ENCODE peak calls at places on chromosomes 3 and 15, in eight cellular contexts. W is colonic mucosa; Y is aorta; H is lung; N is OCI-LY7; I is HCT116; E is CD4-positive, alpha-beta memory T cell; K is PC-3. A is an unnamed sample. For H3K4me1, the result is how much of the 10 kb centered on the place peaks cover.

GRCh38 chr15:39833515-39833981 is 50.9 kb upstream of the FSIP1 start:
- DNase-seq in W (no peak), Y (no peak), H (no peak), N (no peak), I (no peak), E (no peak), K (peak), A (no peak)

GRCh38 chr3:59774613-59775012 is 724.8 kb upstream of the CFAP20DC start:
- DNase-seq in W (no peak), Y (no peak), H (no peak), N (no peak), I (no peak), E (no peak), K (peak), A (no peak)

GRCh38 chr15:84766461-84767005 is 18.1 kb downstream of the ZNF592 start:
- DNase-seq in W (no peak), Y (no peak), H (no peak), N (no peak), I (no peak), E (no peak), K (peak), A (no peak)

GRCh38 chr3:81214626-81215025 is 546.8 kb downstream of the GBE1 start:
- DNase-seq in W (no peak), Y (no peak), H (no peak), N (no peak), I (no peak), E (no peak), K (peak), A (no peak)

GRCh38 chr3:37227870-37228549 is 53.6 kb upstream of the LRRFIP2 start:
- DNase-seq in W (no peak), Y (no peak), H (no peak), N (no peak), I (no peak), E (no peak), K (no peak), A (no peak)

GRCh38 chr3:185402561-185402960 is 39.6 kb downstream of the MAP3K13 start:
- DNase-seq in W (no peak), Y (no peak), H (no peak), N (no peak), I (no peak), E (no peak), K (no peak), A (no peak)

GRCh38 chr15:75366163-75366562 is 2.2 kb downstream of the MAN2C1 start:
- DNase-seq in W (no peak), Y (no peak), H (no peak), N (no peak), I (no peak), E (no peak), K (no peak), A (no peak)

GRCh38 chr3:119356646-119357045 is 62.5 kb downstream of the ARHGAP31 start:
- DNase-seq in W (no peak), Y (no peak), H (no peak), N (no peak), I (no peak), E (no peak), K (no peak), A (no peak)

GRCh38 chr3:39124876-39125836 is 17.7 kb downstream of the TTC21A start:
- DNase-seq in W (peak), Y (no peak), H (peak), N (no peak), I (no peak), E (no peak), K (peak), A (no peak)

GRCh38 chr3:18295171-18295920 is 129.8 kb downstream of the SATB1 start:
- DNase-seq in W (peak), Y (no peak), H (peak), N (peak), I (peak), E (no peak), K (peak), A (no peak)

GRCh38 chr3:13045245-13045903 is 27.9 kb downstream of the IQSEC1 start:
- DNase-seq in W (no peak), Y (peak), H (no peak), N (peak), I (no peak), E (no peak), K (no peak), A (no peak)

GRCh38 chr3:120420855-120421570 is 29.8 kb downstream of the FSTL1 start:
- DNase-seq in W (no peak), Y (no peak), H (no peak), N (no peak), I (no peak), E (no peak), K (no peak), A (no peak)

GRCh38 chr15:75049392-75049791 is 26.0 kb downstream of the PPCDC start:
- DNase-seq in W (no peak), Y (peak), H (peak), N (no peak), I (no peak), E (no peak), K (no peak), A (no peak)

GRCh38 chr3:72523409-72524172 is 324.7 kb downstream of the SHQ1 start:
- DNase-seq in W (peak), Y (peak), H (peak), N (peak), I (no peak), E (no peak), K (peak), A (no peak)

GRCh38 chr3:12139111-12139511 is 19.6 kb downstream of the TIMP4 start:
- DNase-seq in W (no peak), Y (no peak), H (no peak), N (peak), I (peak), E (no peak), K (peak), A (no peak)

GRCh38 chr3:158430448-158430847 is 140.5 kb upstream of the MLF1 start:
- DNase-seq in W (no peak), Y (no peak), H (no peak), N (no peak), I (no peak), E (no peak), K (peak), A (no peak)

GRCh38 chr3:8756671-8757070 is 12.7 kb downstream of the OXTR start:
- DNase-seq in W (no peak), Y (no peak), H (no peak), N (no peak), I (no peak), E (no peak), K (no peak), A (no peak)

GRCh38 chr3:76463501-76463900 is 576.4 kb upstream of the ROBO2 start:
- DNase-seq in W (no peak), Y (no peak), H (no peak), N (no peak), I (no peak), E (no peak), K (no peak), A (no peak)

GRCh38 chr15:78454992-78455391 is 17.0 kb downstream of the IREB2 start:
- DNase-seq in W (no peak), Y (no peak), H (no peak), N (peak), I (no peak), E (no peak), K (no peak), A (no peak)

GRCh38 chr3:107543666-107544065 is 20.9 kb downstream of the BBX start:
- DNase-seq in W (no peak), Y (no peak), H (no peak), N (peak), I (no peak), E (no peak), K (peak), A (no peak)

DNA sequence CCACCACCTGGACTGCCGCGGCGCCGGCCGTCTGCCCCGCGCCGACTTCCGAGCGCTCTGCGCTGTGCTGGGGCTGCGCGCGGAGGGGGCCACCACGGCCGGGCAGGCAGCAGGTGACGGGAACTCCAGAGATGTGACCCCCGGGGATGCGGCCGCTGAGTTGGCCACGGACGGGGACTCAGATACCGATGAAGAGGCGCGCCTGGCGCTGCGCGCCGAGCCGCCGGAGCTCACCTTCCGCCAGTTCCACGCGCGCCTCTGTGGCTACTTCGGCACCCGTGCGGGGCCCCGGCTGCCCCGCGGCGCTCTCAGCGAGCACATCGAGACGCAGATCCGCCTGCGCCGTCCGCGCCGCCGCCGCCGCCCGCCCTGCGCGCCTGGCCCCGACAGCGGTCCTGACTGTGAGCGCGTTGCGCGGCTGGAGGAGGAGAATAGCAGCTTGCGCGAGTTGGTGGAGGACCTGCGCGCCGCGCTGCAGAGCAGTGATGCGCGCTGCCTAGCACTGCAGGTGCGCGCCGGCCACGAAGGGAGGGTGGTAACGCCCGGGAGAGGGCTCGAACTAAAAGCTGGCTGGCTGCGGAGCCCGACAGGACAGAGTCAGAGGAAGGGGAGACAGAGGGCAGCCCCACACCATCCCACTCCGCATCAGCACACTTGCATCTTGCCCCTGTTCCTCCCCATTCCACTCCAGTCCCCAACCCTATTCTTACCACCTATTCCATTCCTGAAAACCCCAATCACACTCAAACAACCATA is 891 bp downstream of the EFCC1 start:
- DNase-seq in W (no peak), Y (peak), H (no peak), N (peak), I (no peak), E (no peak), K (no peak), A (no peak)
- H3K4me1 ChIP-seq in W (under half), Y (under half), H (under half), N (under half), I (under half), E (under half), K (under half), A (under half)

DNA sequence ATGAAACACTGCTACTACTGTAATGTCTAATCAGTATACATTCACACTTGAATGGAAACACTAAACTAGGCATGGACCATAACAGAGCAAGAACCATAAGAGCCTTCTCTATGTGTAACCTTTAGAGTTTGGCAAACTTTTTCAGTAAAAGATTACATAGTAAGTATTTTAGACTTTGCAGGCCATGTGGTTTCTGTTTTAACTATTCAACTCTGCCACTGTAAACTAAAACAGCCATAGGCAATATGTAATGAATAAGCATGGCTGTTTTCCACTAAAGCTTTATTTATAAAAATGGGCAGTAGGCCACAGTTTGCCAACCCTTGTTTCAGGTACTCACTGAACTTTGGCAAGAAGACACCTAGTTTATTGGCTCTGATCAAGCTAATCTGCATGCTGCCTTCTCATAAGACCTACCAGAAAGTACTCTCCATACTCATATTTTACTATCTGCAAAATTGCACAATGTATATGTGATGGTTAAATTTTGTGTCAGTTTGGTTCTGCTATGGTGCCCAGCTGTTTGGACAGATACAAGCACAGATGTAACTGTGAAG is 46.0 kb downstream of the UACA start:
- DNase-seq in W (no peak), Y (no peak), H (no peak), N (no peak), I (no peak), E (no peak), K (peak), A (no peak)
- H3K27ac ChIP-seq in W (no peak), Y (no peak), H (no peak), N (no peak), I (no peak), E (no peak), K (no peak), A (no peak)

GRCh38 chr3:187998611-187999010 is 155.3 kb upstream of the LPP start:
- DNase-seq in W (no peak), Y (no peak), H (no peak), N (no peak), I (no peak), E (no peak), K (no peak), A (no peak)
- H3K4me1 ChIP-seq in W (under half), Y (under half), H (under half), N (half or more), I (under half), E (half or more), K (under half), A (half or more)

GRCh38 chr3:42115223-42115622 is 24.1 kb downstream of the TRAK1 start:
- DNase-seq in W (no peak), Y (no peak), H (no peak), N (no peak), I (no peak), E (no peak), K (no peak), A (no peak)

GRCh38 chr3:42114130-42114529 is 23.0 kb downstream of the TRAK1 start:
- DNase-seq in W (no peak), Y (no peak), H (no peak), N (peak), I (no peak), E (no peak), K (no peak), A (no peak)

GRCh38 chr3:42106646-42107045 is 15.5 kb downstream of the TRAK1 start:
- DNase-seq in W (no peak), Y (no peak), H (no peak), N (no peak), I (no peak), E (no peak), K (no peak), A (no peak)

GRCh38 chr3:42115946-42116345 is 24.8 kb downstream of the TRAK1 start:
- DNase-seq in W (no peak), Y (no peak), H (no peak), N (no peak), I (no peak), E (no peak), K (no peak), A (no peak)

DNA sequence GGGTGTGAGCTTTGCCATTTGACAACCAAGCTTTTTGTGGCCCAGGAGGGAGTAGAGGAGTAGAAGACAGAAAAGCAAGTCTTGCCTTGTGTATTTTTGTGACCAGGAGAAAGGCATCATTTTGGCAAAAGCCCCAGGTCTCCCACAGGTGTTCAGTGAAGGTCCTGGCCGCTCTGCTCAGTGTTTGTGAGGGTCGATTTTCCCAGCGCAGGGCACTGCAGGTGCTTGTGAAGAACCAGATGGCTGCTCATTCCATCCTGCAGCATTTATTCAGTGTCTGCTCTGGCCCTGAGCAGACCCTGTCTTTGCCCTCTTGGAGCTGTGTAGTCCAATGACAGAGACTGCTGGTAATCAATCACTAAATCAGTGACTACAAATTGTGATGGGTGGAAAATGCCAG is 19.5 kb downstream of the TRAK1 start:
- DNase-seq in W (no peak), Y (no peak), H (no peak), N (no peak), I (no peak), E (no peak), K (no peak), A (no peak)
- H3K27ac ChIP-seq in W (no peak), Y (no peak), H (no peak), N (no peak), I (no peak), E (no peak), K (no peak), A (no peak)

DNA sequence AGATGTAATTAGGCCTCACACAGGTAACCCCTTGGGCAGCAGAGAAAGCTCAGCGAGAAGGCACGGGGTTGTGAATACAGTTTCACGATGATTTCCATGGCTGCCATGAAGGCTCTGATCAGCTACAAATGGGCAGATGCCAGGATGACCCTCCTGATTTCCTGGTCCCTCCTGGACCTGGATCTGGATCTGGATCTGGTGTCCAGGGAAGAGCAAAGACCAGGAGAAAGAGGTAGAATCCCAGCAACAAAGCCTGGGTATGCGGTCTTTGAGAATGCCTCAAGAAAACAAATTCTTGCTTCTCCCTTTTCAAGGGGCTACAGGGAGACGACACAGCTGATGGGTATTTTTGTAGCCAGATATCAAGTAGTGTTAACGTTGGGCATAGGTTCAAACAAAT is 175.7 kb downstream of the RORA start:
- DNase-seq in W (no peak), Y (no peak), H (no peak), N (no peak), I (no peak), E (no peak), K (no peak), A (no peak)
- H3K4me1 ChIP-seq in W (under half), Y (under half), H (under half), N (under half), I (under half), E (under half), K (under half), A (under half)

A was measured in CD8-positive, alpha-beta T cell.